ENCODE peak calls at places on chromosomes 12 and 14, in eight cellular contexts. Y, P, K, I, H, R, U and E are unnamed samples.

GRCh38 chr14:71225108-71225507 is 317.8 kb downstream of the PCNX1 start:
- DNase-seq in H (no peak), U (no peak), I (no peak), P (no peak), K (no peak), Y (no peak), R (no peak), E (no peak)

GRCh38 chr12:5268424-5269210 is 163.3 kb upstream of the NTF3 start:
- DNase-seq in H (no peak), Y (no peak), R (no peak), I (no peak), K (no peak), U (no peak), P (no peak), E (no peak)

GRCh38 chr14:24387014-24387355 is 11.8 kb upstream of the NYNRIN start:
- DNase-seq in P (no peak), I (no peak), H (no peak), K (no peak), Y (no peak), R (no peak), U (no peak), E (no peak)

GRCh38 chr12:129550353-129550752 is 353.5 kb downstream of the TMEM132D start:
- DNase-seq in I (no peak), P (no peak), Y (no peak), U (no peak), H (no peak), R (no peak), K (no peak), E (no peak)

GRCh38 chr12:93847517-93848452 is 170.6 kb downstream of the CRADD start:
- DNase-seq in Y (no peak), H (no peak), R (no peak), K (no peak), I (no peak), U (no peak), P (no peak), E (no peak)

GRCh38 chr12:124564232-124564958 is 3.0 kb downstream of the NCOR2 start:
- DNase-seq in Y (no peak), R (no peak), U (no peak), P (no peak), K (no peak), I (no peak), H (no peak), E (no peak)

GRCh38 chr12:32270818-32271710 is 128.3 kb upstream of the FGD4 start:
- DNase-seq in Y (peak; percentile 6), K (no peak), H (peak; percentile 87), P (no peak), R (no peak), U (no peak), I (no peak), E (no peak)

GRCh38 chr12:269216-269615 is 6.6 kb upstream of the SLC6A13 start:
- DNase-seq in P (no peak), K (no peak), U (no peak), R (no peak), I (no peak), Y (no peak), H (peak; percentile 22), E (no peak)